ENCODE peak calls at places on chromosomes 16 and 17, in five cellular contexts. G is stimulated activated CD8-positive, alpha-beta memory T cell treated with anti-CD3 and anti-CD28 coated beads, Interleukin-15, amount 100 ng/mL, for 48 hours; T is dorsolateral prefrontal cortex; C is Right ventricle myocardium superior; O is effector memory CD4-positive, alpha-beta T cell. B is an unnamed sample.

GRCh38 chr17:82234211-82235055 is 5.6 kb downstream of the SLC16A3 start:
- DNase-seq in G (no peak), T (no peak), C (no peak), O (no peak), B (peak; percentile 68)

GRCh38 chr16:84841787-84842300 is 22.1 kb downstream of the CRISPLD2 start:
- DNase-seq in G (no peak), T (no peak), C (no peak), O (no peak), B (no peak)

GRCh38 chr17:2487306-2487705 is 24.4 kb downstream of the METTL16 start:
- DNase-seq in G (no peak), T (no peak), C (no peak), O (no peak), B (no peak)

GRCh38 chr16:55828680-55829079 is 4.2 kb downstream of the CES1 start:
- DNase-seq in G (no peak), T (no peak), C (no peak), O (no peak), B (no peak)

GRCh38 chr17:79657036-79657435 is 46.2 kb upstream of the RBFOX3 start:
- DNase-seq in G (no peak), T (no peak), C (no peak), O (no peak), B (no peak)

GRCh38 chr16:20049831-20050230 is 23.9 kb downstream of the GPR139 start:
- DNase-seq in G (no peak), T (no peak), C (no peak), O (no peak), B (no peak)

GRCh38 chr17:66726371-66726770 is 108.5 kb upstream of the CACNG5 start:
- DNase-seq in G (no peak), T (no peak), C (no peak), O (no peak), B (no peak)

GRCh38 chr17:54771409-54771808 is 129.2 kb upstream of the TOM1L1 start:
- DNase-seq in G (no peak), T (no peak), C (no peak), O (no peak), B (no peak)

GRCh38 chr16:87824991-87825841 is 44.1 kb downstream of the SLC7A5 start:
- DNase-seq in G (no peak), T (no peak), C (no peak), O (no peak), B (no peak)

B was measured in sciatic nerve.